ENCODE peak calls at places on chromosomes 6 and 20, in six cellular contexts. I is T-cell, F is ecto neural progenitor cell, H is adipocyte, K is GM13977, L is iris pigment epithelial cell. W is an unnamed sample.

GRCh38 chr6:162343902-162344226 is 383.7 kb downstream of the PRKN start:
- DNase-seq in F (no peak), K (no peak), I (no peak), H (no peak), L (peak; percentile 7), W (peak; percentile 50)

GRCh38 chr20:47319517-47320252 is 36.8 kb downstream of the ZMYND8 start:
- DNase-seq in I (no peak), L (peak; percentile 65), H (peak; percentile 66), K (no peak), F (peak; percentile 67), W (no peak)

GRCh38 chr20:4898282-4898681 is 103.0 kb downstream of the SLC23A2 start:
- DNase-seq in F (no peak), L (peak; percentile 84), K (no peak), H (peak; percentile 31), I (no peak), W (no peak)

GRCh38 chr6:109610555-109610954 is 80.4 kb downstream of the AK9 start:
- DNase-seq in L (peak; percentile 11), F (no peak), H (no peak), K (no peak), I (no peak), W (no peak)

GRCh38 chr6:170243791-170244291 is 47.0 kb downstream of the DLL1 start:
- DNase-seq in F (no peak), H (no peak), K (no peak), I (no peak), L (peak; percentile 18), W (peak; percentile 96)

GRCh38 chr6:24666097-24666615 is 543 bp downstream of the TDP2 start:
- DNase-seq in L (peak; percentile 58), H (peak; percentile 59), I (peak; percentile 45), K (peak; percentile 28), F (no peak), W (no peak)

GRCh38 chr20:53159144-53159543 is 187.0 kb downstream of the TSHZ2 start:
- DNase-seq in F (no peak), K (no peak), L (no peak), I (no peak), H (no peak), W (no peak)

GRCh38 chr6:12679291-12679690 is 37.3 kb upstream of the PHACTR1 start:
- DNase-seq in K (no peak), L (no peak), I (no peak), H (no peak), F (no peak), W (no peak)

GRCh38 chr6:31665501-31666336 is at the start of gene CSNK2B:
- DNase-seq in F (peak; percentile 98), L (peak; percentile 98), I (peak; percentile 97), K (peak; percentile 97), H (peak; percentile 99), W (peak; percentile 94)

GRCh38 chr6:151254451-151255081 is 14.8 kb downstream of the AKAP12 start:
- DNase-seq in L (peak; percentile 72), I (no peak), H (peak; percentile 56), K (no peak), F (no peak), W (no peak)

GRCh38 chr6:111427341-111428116 is 55.5 kb downstream of the REV3L start:
- DNase-seq in H (peak; percentile 78), F (no peak), K (peak; percentile 55), I (no peak), L (peak; percentile 91), W (no peak)

GRCh38 chr6:33586108-33586640 is 6.1 kb upstream of the BAK1 start:
- DNase-seq in L (no peak), F (no peak), H (no peak), K (no peak), I (no peak), W (no peak)

GRCh38 chr6:89260310-89260709 is 43.2 kb upstream of the GABRR1 start:
- DNase-seq in I (no peak), K (no peak), F (no peak), L (no peak), H (no peak), W (no peak)

GRCh38 chr6:158559895-158560786 is at the start of gene TMEM181:
- DNase-seq in F (peak; percentile 87), L (peak; percentile 86), K (peak; percentile 94), H (peak; percentile 94), I (peak; percentile 89), W (peak; percentile 49)

GRCh38 chr20:34511891-34512265 is 4.3 kb upstream of the DYNLRB1 start:
- DNase-seq in L (no peak), I (no peak), H (no peak), K (no peak), F (no peak), W (no peak)

GRCh38 chr6:686528-686927 is 6.4 kb downstream of the EXOC2 start:
- DNase-seq in K (no peak), I (no peak), H (no peak), L (no peak), F (no peak), W (no peak)

GRCh38 chr6:32337166-32337805 is 34.4 kb downstream of the TSBP1 start:
- DNase-seq in F (no peak), L (no peak), K (no peak), I (no peak), H (no peak), W (no peak)

GRCh38 chr20:17990278-17990972 is 21.6 kb downstream of the MGME1 start:
- DNase-seq in H (no peak), L (peak; percentile 80), I (no peak), K (no peak), F (no peak), W (no peak)

GRCh38 chr6:1609662-1610496 is at the start of gene FOXC1:
- DNase-seq in F (peak; percentile 88), K (peak; percentile 94), L (peak; percentile 95), I (no peak), H (peak; percentile 97), W (peak; percentile 64)

GRCh38 chr6:131107166-131107565 is 28.1 kb upstream of the AKAP7 start:
- DNase-seq in K (no peak), I (no peak), L (peak; percentile 90), H (peak; percentile 59), F (no peak), W (no peak)

GRCh38 chr6:31717499-31718222 is 2.5 kb downstream of the LY6G6D start:
- DNase-seq in L (no peak), F (no peak), I (no peak), H (no peak), K (no peak), W (no peak)

GRCh38 chr20:58070664-58071499 is 157.6 kb downstream of the ANKRD60 start:
- DNase-seq in I (no peak), F (no peak), K (no peak), L (no peak), H (no peak), W (no peak)

GRCh38 chr20:7723284-7723683 is 217.0 kb downstream of the HAO1 start:
- DNase-seq in L (peak; percentile 47), F (no peak), I (no peak), K (no peak), H (no peak), W (no peak)

GRCh38 chr20:46893877-46894578 is 615 bp upstream of the EYA2 start:
- DNase-seq in H (no peak), F (no peak), L (no peak), I (no peak), K (no peak), W (no peak)

GRCh38 chr6:106869203-106869602 is 105.3 kb downstream of the CD24 start:
- DNase-seq in I (no peak), H (no peak), L (no peak), F (no peak), K (no peak), W (no peak)

GRCh38 chr6:31332637-31333602 is 24.1 kb downstream of the HLA-B start:
- DNase-seq in H (no peak), K (no peak), F (no peak), L (no peak), I (peak; percentile 20), W (no peak)

GRCh38 chr6:41937881-41938574 is 3.6 kb downstream of the CCND3 start:
- DNase-seq in I (peak; percentile 66), K (no peak), F (no peak), H (no peak), L (peak; percentile 33), W (no peak)

GRCh38 chr6:36678488-36679042 is at the start of gene CDKN1A:
- DNase-seq in F (peak; percentile 90), K (peak; percentile 89), L (peak; percentile 90), H (peak; percentile 98), I (peak; percentile 63), W (peak; percentile 80)